ENCODE peak calls at places on chromosomes 2 and 18, in six cellular contexts. One of them, this sample, is unnamed.

GRCh38 chr2:73968357-73968937 is 16.3 kb upstream of the TET3 start:
- DNase-seq in heart right ventricle: no peak
- DNase-seq in dorsolateral prefrontal cortex: no peak
- DNase-seq in right atrium auricular region: no peak
- DNase-seq in mammary epithelial cell: no peak
- DNase-seq in fibroblast of the aortic adventitia: no peak
- DNase-seq in this sample: no peak

GRCh38 chr2:225690153-225690552 is 290.6 kb downstream of the NYAP2 start:
- DNase-seq in heart right ventricle: no peak
- DNase-seq in dorsolateral prefrontal cortex: no peak
- DNase-seq in right atrium auricular region: no peak
- DNase-seq in mammary epithelial cell: no peak
- DNase-seq in fibroblast of the aortic adventitia: no peak
- DNase-seq in this sample: no peak

GRCh38 chr2:235495373-235496238 is 1.8 kb downstream of the AGAP1 start:
- DNase-seq in heart right ventricle: no peak
- DNase-seq in dorsolateral prefrontal cortex: no peak
- DNase-seq in right atrium auricular region: no peak
- DNase-seq in mammary epithelial cell: peak; percentile 29
- DNase-seq in fibroblast of the aortic adventitia: peak; percentile 10
- DNase-seq in this sample: no peak

GRCh38 chr2:153165021-153165420 is 313.5 kb downstream of the RPRM start:
- DNase-seq in heart right ventricle: no peak
- DNase-seq in dorsolateral prefrontal cortex: no peak
- DNase-seq in right atrium auricular region: no peak
- DNase-seq in mammary epithelial cell: no peak
- DNase-seq in fibroblast of the aortic adventitia: no peak
- DNase-seq in this sample: no peak

GRCh38 chr2:16614314-16614860 is 51.2 kb downstream of the CYRIA start:
- DNase-seq in heart right ventricle: no peak
- DNase-seq in dorsolateral prefrontal cortex: no peak
- DNase-seq in right atrium auricular region: no peak
- DNase-seq in mammary epithelial cell: no peak
- DNase-seq in fibroblast of the aortic adventitia: no peak
- DNase-seq in this sample: no peak

GRCh38 chr2:29487967-29488550 is 372.8 kb downstream of the CLIP4 start:
- DNase-seq in heart right ventricle: no peak
- DNase-seq in dorsolateral prefrontal cortex: no peak
- DNase-seq in right atrium auricular region: no peak
- DNase-seq in mammary epithelial cell: no peak
- DNase-seq in fibroblast of the aortic adventitia: no peak
- DNase-seq in this sample: no peak

GRCh38 chr18:46158498-46158897 is 54.3 kb downstream of the HAUS1 start:
- DNase-seq in heart right ventricle: no peak
- DNase-seq in dorsolateral prefrontal cortex: no peak
- DNase-seq in right atrium auricular region: no peak
- DNase-seq in mammary epithelial cell: peak; percentile 74
- DNase-seq in fibroblast of the aortic adventitia: peak; percentile 71
- DNase-seq in this sample: no peak

GRCh38 chr2:107633580-107634147 is 193.0 kb upstream of the RGPD4 start:
- DNase-seq in heart right ventricle: no peak
- DNase-seq in dorsolateral prefrontal cortex: no peak
- DNase-seq in right atrium auricular region: no peak
- DNase-seq in mammary epithelial cell: peak; percentile 79
- DNase-seq in fibroblast of the aortic adventitia: peak; percentile 83
- DNase-seq in this sample: no peak

GRCh38 chr2:49831698-49832367 is 677.5 kb upstream of the FSHR start:
- DNase-seq in heart right ventricle: no peak
- DNase-seq in dorsolateral prefrontal cortex: peak; percentile 44
- DNase-seq in right atrium auricular region: no peak
- DNase-seq in mammary epithelial cell: no peak
- DNase-seq in fibroblast of the aortic adventitia: no peak
- DNase-seq in this sample: no peak

GRCh38 chr2:117536139-117536538 is 278.4 kb upstream of the DDX18 start:
- DNase-seq in heart right ventricle: no peak
- DNase-seq in dorsolateral prefrontal cortex: no peak
- DNase-seq in right atrium auricular region: no peak
- DNase-seq in mammary epithelial cell: no peak
- DNase-seq in fibroblast of the aortic adventitia: no peak
- DNase-seq in this sample: no peak

GRCh38 chr2:224162122-224162521 is 123.0 kb upstream of the SERPINE2 start:
- DNase-seq in heart right ventricle: no peak
- DNase-seq in dorsolateral prefrontal cortex: no peak
- DNase-seq in right atrium auricular region: no peak
- DNase-seq in mammary epithelial cell: peak; percentile 24
- DNase-seq in fibroblast of the aortic adventitia: peak; percentile 70
- DNase-seq in this sample: no peak

GRCh38 chr2:23533014-23533730 is 148.2 kb downstream of the KLHL29 start:
- DNase-seq in heart right ventricle: no peak
- DNase-seq in dorsolateral prefrontal cortex: no peak
- DNase-seq in right atrium auricular region: no peak
- DNase-seq in mammary epithelial cell: no peak
- DNase-seq in fibroblast of the aortic adventitia: no peak
- DNase-seq in this sample: no peak

GRCh38 chr2:65228249-65228750 is 669 bp downstream of the ACTR2 start:
- DNase-seq in heart right ventricle: no peak
- DNase-seq in dorsolateral prefrontal cortex: no peak
- DNase-seq in right atrium auricular region: no peak
- DNase-seq in mammary epithelial cell: peak; percentile 57
- DNase-seq in fibroblast of the aortic adventitia: peak; percentile 60
- DNase-seq in this sample: no peak

GRCh38 chr2:160694631-160695030 is 201.0 kb upstream of the RBMS1 start:
- DNase-seq in heart right ventricle: no peak
- DNase-seq in dorsolateral prefrontal cortex: no peak
- DNase-seq in right atrium auricular region: no peak
- DNase-seq in mammary epithelial cell: no peak
- DNase-seq in fibroblast of the aortic adventitia: no peak
- DNase-seq in this sample: no peak

GRCh38 chr18:12766986-12767433 is 64.2 kb downstream of the PSMG2 start:
- DNase-seq in heart right ventricle: no peak
- DNase-seq in dorsolateral prefrontal cortex: no peak
- DNase-seq in right atrium auricular region: no peak
- DNase-seq in mammary epithelial cell: no peak
- DNase-seq in fibroblast of the aortic adventitia: no peak
- DNase-seq in this sample: no peak

GRCh38 chr2:62597323-62597722 is 91.3 kb upstream of the TMEM17 start:
- DNase-seq in heart right ventricle: no peak
- DNase-seq in dorsolateral prefrontal cortex: no peak
- DNase-seq in right atrium auricular region: no peak
- DNase-seq in mammary epithelial cell: no peak
- DNase-seq in fibroblast of the aortic adventitia: peak; percentile 89
- DNase-seq in this sample: no peak

GRCh38 chr2:149679286-149679685 is 91.7 kb upstream of the MMADHC start:
- DNase-seq in heart right ventricle: no peak
- DNase-seq in dorsolateral prefrontal cortex: no peak
- DNase-seq in right atrium auricular region: no peak
- DNase-seq in mammary epithelial cell: peak; percentile 69
- DNase-seq in fibroblast of the aortic adventitia: peak; percentile 68
- DNase-seq in this sample: no peak

GRCh38 chr2:12008425-12009061 is 262.1 kb downstream of the LPIN1 start:
- DNase-seq in heart right ventricle: no peak
- DNase-seq in dorsolateral prefrontal cortex: no peak
- DNase-seq in right atrium auricular region: no peak
- DNase-seq in mammary epithelial cell: peak; percentile 21
- DNase-seq in fibroblast of the aortic adventitia: no peak
- DNase-seq in this sample: no peak

GRCh38 chr2:133171396-133172004 is 396.8 kb downstream of the NCKAP5 start:
- DNase-seq in heart right ventricle: peak; percentile 4
- DNase-seq in dorsolateral prefrontal cortex: no peak
- DNase-seq in right atrium auricular region: no peak
- DNase-seq in mammary epithelial cell: peak; percentile 53
- DNase-seq in fibroblast of the aortic adventitia: peak; percentile 82
- DNase-seq in this sample: no peak

GRCh38 chr2:33213244-33213643 is 263.2 kb upstream of the RASGRP3 start:
- DNase-seq in heart right ventricle: no peak
- DNase-seq in dorsolateral prefrontal cortex: no peak
- DNase-seq in right atrium auricular region: no peak
- DNase-seq in mammary epithelial cell: no peak
- DNase-seq in fibroblast of the aortic adventitia: peak; percentile 62
- DNase-seq in this sample: no peak

GRCh38 chr2:40244251-40245010 is 207.5 kb downstream of the SLC8A1 start:
- DNase-seq in heart right ventricle: peak; percentile 65
- DNase-seq in dorsolateral prefrontal cortex: no peak
- DNase-seq in right atrium auricular region: peak; percentile 66
- DNase-seq in mammary epithelial cell: peak; percentile 46
- DNase-seq in fibroblast of the aortic adventitia: peak; percentile 85
- DNase-seq in this sample: no peak

GRCh38 chr2:86199834-86200177 is 549 bp downstream of the MRPL35 start:
- DNase-seq in heart right ventricle: no peak
- DNase-seq in dorsolateral prefrontal cortex: no peak
- DNase-seq in right atrium auricular region: no peak
- DNase-seq in mammary epithelial cell: no peak
- DNase-seq in fibroblast of the aortic adventitia: no peak
- DNase-seq in this sample: no peak

GRCh38 chr2:38375711-38376345 is 1.2 kb downstream of the ATL2 start:
- DNase-seq in heart right ventricle: peak; percentile 54
- DNase-seq in dorsolateral prefrontal cortex: no peak
- DNase-seq in right atrium auricular region: no peak
- DNase-seq in mammary epithelial cell: no peak
- DNase-seq in fibroblast of the aortic adventitia: peak; percentile 58
- DNase-seq in this sample: no peak

GRCh38 chr2:179861027-179861776 is at the start of gene ZNF385B:
- DNase-seq in heart right ventricle: no peak
- DNase-seq in dorsolateral prefrontal cortex: peak; percentile 65
- DNase-seq in right atrium auricular region: no peak
- DNase-seq in mammary epithelial cell: peak; percentile 9
- DNase-seq in fibroblast of the aortic adventitia: peak; percentile 18
- DNase-seq in this sample: peak; percentile 70

GRCh38 chr2:2681611-2682295 is 350.7 kb upstream of the MYT1L start:
- DNase-seq in heart right ventricle: no peak
- DNase-seq in dorsolateral prefrontal cortex: no peak
- DNase-seq in right atrium auricular region: no peak
- DNase-seq in mammary epithelial cell: no peak
- DNase-seq in fibroblast of the aortic adventitia: no peak
- DNase-seq in this sample: no peak

GRCh38 chr2:2681085-2681484 is 350.0 kb upstream of the MYT1L start:
- DNase-seq in heart right ventricle: no peak
- DNase-seq in dorsolateral prefrontal cortex: no peak
- DNase-seq in right atrium auricular region: no peak
- DNase-seq in mammary epithelial cell: no peak
- DNase-seq in fibroblast of the aortic adventitia: no peak
- DNase-seq in this sample: no peak

GRCh38 chr2:2683581-2683980 is 352.5 kb upstream of the MYT1L start:
- DNase-seq in heart right ventricle: no peak
- DNase-seq in dorsolateral prefrontal cortex: no peak
- DNase-seq in right atrium auricular region: no peak
- DNase-seq in mammary epithelial cell: no peak
- DNase-seq in fibroblast of the aortic adventitia: no peak
- DNase-seq in this sample: no peak

GRCh38 chr2:2686228-2686627 is 355.2 kb upstream of the MYT1L start:
- DNase-seq in heart right ventricle: no peak
- DNase-seq in dorsolateral prefrontal cortex: no peak
- DNase-seq in right atrium auricular region: no peak
- DNase-seq in mammary epithelial cell: no peak
- DNase-seq in fibroblast of the aortic adventitia: no peak
- DNase-seq in this sample: no peak

GRCh38 chr2:2682700-2683342 is 351.7 kb upstream of the MYT1L start:
- DNase-seq in heart right ventricle: no peak
- DNase-seq in dorsolateral prefrontal cortex: no peak
- DNase-seq in right atrium auricular region: no peak
- DNase-seq in mammary epithelial cell: no peak
- DNase-seq in fibroblast of the aortic adventitia: no peak
- DNase-seq in this sample: no peak
- TF ChIP-seq CTCF in heart right ventricle: no peak
- TF ChIP-seq CTCF in dorsolateral prefrontal cortex: no peak
- TF ChIP-seq CTCF in right atrium auricular region: no peak
- TF ChIP-seq CTCF in mammary epithelial cell: no peak
- TF ChIP-seq CTCF in fibroblast of the aortic adventitia: no peak
- TF ChIP-seq CTCF in this sample: no peak

GRCh38 chr2:199312931-199313330 is 144.8 kb downstream of the SATB2 start:
- DNase-seq in heart right ventricle: no peak
- DNase-seq in dorsolateral prefrontal cortex: no peak
- DNase-seq in right atrium auricular region: no peak
- DNase-seq in mammary epithelial cell: no peak
- DNase-seq in fibroblast of the aortic adventitia: no peak
- DNase-seq in this sample: no peak

GRCh38 chr2:199315299-199316179 is 142.2 kb downstream of the SATB2 start:
- DNase-seq in heart right ventricle: no peak
- DNase-seq in dorsolateral prefrontal cortex: no peak
- DNase-seq in right atrium auricular region: no peak
- DNase-seq in mammary epithelial cell: peak; percentile 7
- DNase-seq in fibroblast of the aortic adventitia: peak; percentile 54
- DNase-seq in this sample: no peak

GRCh38 chr2:199316851-199317250 is 140.9 kb downstream of the SATB2 start:
- DNase-seq in heart right ventricle: no peak
- DNase-seq in dorsolateral prefrontal cortex: no peak
- DNase-seq in right atrium auricular region: no peak
- DNase-seq in mammary epithelial cell: no peak
- DNase-seq in fibroblast of the aortic adventitia: no peak
- DNase-seq in this sample: no peak
- TF ChIP-seq CTCF in heart right ventricle: no peak
- TF ChIP-seq CTCF in dorsolateral prefrontal cortex: no peak
- TF ChIP-seq CTCF in right atrium auricular region: no peak
- TF ChIP-seq CTCF in mammary epithelial cell: no peak
- TF ChIP-seq CTCF in fibroblast of the aortic adventitia: no peak
- TF ChIP-seq CTCF in this sample: no peak

GRCh38 chr2:172227719-172228118 is 125.0 kb upstream of the DLX2 start:
- DNase-seq in heart right ventricle: no peak
- DNase-seq in dorsolateral prefrontal cortex: no peak
- DNase-seq in right atrium auricular region: no peak
- DNase-seq in mammary epithelial cell: peak; percentile 70
- DNase-seq in fibroblast of the aortic adventitia: no peak
- DNase-seq in this sample: no peak

GRCh38 chr2:172229125-172229524 is 126.4 kb upstream of the DLX2 start:
- DNase-seq in heart right ventricle: no peak
- DNase-seq in dorsolateral prefrontal cortex: no peak
- DNase-seq in right atrium auricular region: no peak
- DNase-seq in mammary epithelial cell: no peak
- DNase-seq in fibroblast of the aortic adventitia: no peak
- DNase-seq in this sample: no peak

GRCh38 chr2:172228177-172228785 is 125.6 kb upstream of the DLX2 start:
- DNase-seq in heart right ventricle: no peak
- DNase-seq in dorsolateral prefrontal cortex: no peak
- DNase-seq in right atrium auricular region: no peak
- DNase-seq in mammary epithelial cell: peak; percentile 86
- DNase-seq in fibroblast of the aortic adventitia: no peak
- DNase-seq in this sample: no peak

GRCh38 chr2:172225786-172226185 is 123.1 kb upstream of the DLX2 start:
- DNase-seq in heart right ventricle: no peak
- DNase-seq in dorsolateral prefrontal cortex: no peak
- DNase-seq in right atrium auricular region: no peak
- DNase-seq in mammary epithelial cell: no peak
- DNase-seq in fibroblast of the aortic adventitia: no peak
- DNase-seq in this sample: no peak

GRCh38 chr2:172226244-172227061 is 123.8 kb upstream of the DLX2 start:
- DNase-seq in heart right ventricle: no peak
- DNase-seq in dorsolateral prefrontal cortex: no peak
- DNase-seq in right atrium auricular region: no peak
- DNase-seq in mammary epithelial cell: peak; percentile 56
- DNase-seq in fibroblast of the aortic adventitia: no peak
- DNase-seq in this sample: no peak
- TF ChIP-seq CTCF in heart right ventricle: no peak
- TF ChIP-seq CTCF in dorsolateral prefrontal cortex: no peak
- TF ChIP-seq CTCF in right atrium auricular region: no peak
- TF ChIP-seq CTCF in mammary epithelial cell: peak; percentile 78
- TF ChIP-seq CTCF in fibroblast of the aortic adventitia: no peak
- TF ChIP-seq CTCF in this sample: no peak

GRCh38 chr2:84735383-84735782 is 145.5 kb downstream of the TRABD2A start:
- DNase-seq in heart right ventricle: no peak
- DNase-seq in dorsolateral prefrontal cortex: no peak
- DNase-seq in right atrium auricular region: no peak
- DNase-seq in mammary epithelial cell: no peak
- DNase-seq in fibroblast of the aortic adventitia: no peak
- DNase-seq in this sample: no peak

GRCh38 chr2:84741182-84741822 is 139.6 kb downstream of the TRABD2A start:
- DNase-seq in heart right ventricle: no peak
- DNase-seq in dorsolateral prefrontal cortex: no peak
- DNase-seq in right atrium auricular region: no peak
- DNase-seq in mammary epithelial cell: peak; percentile 32
- DNase-seq in fibroblast of the aortic adventitia: peak; percentile 8
- DNase-seq in this sample: no peak
- TF ChIP-seq CTCF in heart right ventricle: peak; percentile 15
- TF ChIP-seq CTCF in dorsolateral prefrontal cortex: no peak
- TF ChIP-seq CTCF in right atrium auricular region: peak; percentile 30
- TF ChIP-seq CTCF in mammary epithelial cell: peak; percentile 29
- TF ChIP-seq CTCF in fibroblast of the aortic adventitia: peak; percentile 20
- TF ChIP-seq CTCF in this sample: peak; percentile 39